ENCODE peak calls at places on chromosomes 11 and 22, in five cellular contexts. A is mucosa of gallbladder; X is GM23248; H is central memory CD4-positive, alpha-beta T cell; P is cardiac muscle cell. Y is an unnamed sample.

GRCh38 chr11:122795281-122795680 is 43.0 kb upstream of the CRTAM start:
- DNase-seq in A (no peak), X (no peak), H (no peak), P (no peak), Y (no peak)

GRCh38 chr11:50174189-50174588 is 141.5 kb downstream of the OR4C45 start:
- DNase-seq in A (no peak), X (peak), H (no peak), P (no peak), Y (no peak)

GRCh38 chr11:130611791-130612251 is 163.4 kb downstream of the ADAMTS15 start:
- DNase-seq in A (no peak), X (peak), H (no peak), P (peak), Y (no peak)

GRCh38 chr11:1559103-1559951 is 12.7 kb downstream of the DUSP8 start:
- DNase-seq in A (peak), X (peak), H (no peak), P (peak), Y (no peak)

GRCh38 chr11:78380615-78381029 is 37.0 kb downstream of the GAB2 start:
- DNase-seq in A (no peak), X (peak), H (no peak), P (peak), Y (no peak)

GRCh38 chr11:82117339-82117738 is 616.3 kb downstream of the FAM181B start:
- DNase-seq in A (no peak), X (no peak), H (no peak), P (no peak), Y (no peak)

GRCh38 chr11:106101370-106101769 is 23.9 kb downstream of the AASDHPPT start:
- DNase-seq in A (no peak), X (no peak), H (no peak), P (no peak), Y (no peak)

GRCh38 chr11:129278586-129279319 is 86.6 kb upstream of the ARHGAP32 start:
- DNase-seq in A (no peak), X (peak), H (peak), P (peak), Y (no peak)

GRCh38 chr22:23138584-23139469 is 3.0 kb downstream of the RSPH14 start:
- DNase-seq in A (no peak), X (no peak), H (no peak), P (no peak), Y (no peak)

GRCh38 chr11:68364581-68364980 is 52.2 kb downstream of the LRP5 start:
- DNase-seq in A (no peak), X (no peak), H (no peak), P (no peak), Y (no peak)

GRCh38 chr11:104892723-104893511 is 5.3 kb downstream of the CASP12 start:
- DNase-seq in A (no peak), X (no peak), H (no peak), P (peak), Y (no peak)

GRCh38 chr11:112760378-112761060 is 200.7 kb upstream of the NCAM1 start:
- DNase-seq in A (no peak), X (no peak), H (no peak), P (no peak), Y (no peak)

GRCh38 chr22:40323681-40324083 is 22.6 kb upstream of the ADSL start:
- DNase-seq in A (peak), X (peak), H (peak), P (no peak), Y (no peak)

GRCh38 chr11:79708319-79708928 is 267.6 kb upstream of the TENM4 start:
- DNase-seq in A (no peak), X (peak), H (no peak), P (peak), Y (no peak)

GRCh38 chr11:118435233-118435892 is 929 bp upstream of the KMT2A start:
- DNase-seq in A (peak), X (peak), H (no peak), P (peak), Y (no peak)

GRCh38 chr11:66543263-66544107 is 2.4 kb downstream of the ZDHHC24 start:
- DNase-seq in A (peak), X (no peak), H (peak), P (peak), Y (no peak)

GRCh38 chr11:70628881-70629844 is 230.8 kb downstream of the CTTN start:
- DNase-seq in A (peak), X (no peak), H (no peak), P (peak), Y (no peak)

GRCh38 chr11:107631043-107631442 is 40.1 kb downstream of the ELMOD1 start:
- DNase-seq in A (no peak), X (no peak), H (no peak), P (no peak), Y (no peak)

GRCh38 chr11:116044520-116044919 is 540.3 kb upstream of the CADM1 start:
- DNase-seq in A (no peak), X (no peak), H (no peak), P (no peak), Y (no peak)

GRCh38 chr11:122676638-122677037 is 21.1 kb downstream of the UBASH3B start:
- DNase-seq in A (no peak), X (no peak), H (no peak), P (no peak), Y (no peak)

GRCh38 chr11:73194593-73194992 is 23.5 kb upstream of the P2RY2 start:
- DNase-seq in A (peak), X (peak), H (no peak), P (no peak), Y (peak)

Y was measured in chondrocyte.